ENCODE peak calls at places on chromosomes 12 and 14, in six cellular contexts. T is breast epithelium, M is transverse colon, I is HL-60, L is K562, H is GM23338. P is an unnamed sample.

GRCh38 chr12:124847675-124848074 is 16.0 kb downstream of the SCARB1 start:
- DNase-seq in M (no peak), H (no peak), L (no peak), T (peak; percentile 73), I (no peak), P (no peak)

GRCh38 chr12:95205685-95206084 is 11.6 kb downstream of the FGD6 start:
- DNase-seq in T (peak; percentile 40), L (no peak), I (no peak), M (no peak), H (peak; percentile 47), P (no peak)

GRCh38 chr12:28265435-28266042 is 75.3 kb downstream of the CCDC91 start:
- DNase-seq in H (no peak), T (no peak), L (no peak), M (no peak), I (no peak), P (no peak)

GRCh38 chr12:6700646-6701051 is at the start of gene PIANP:
- DNase-seq in L (peak; percentile 59), H (peak; percentile 58), M (peak; percentile 48), T (peak; percentile 26), I (no peak), P (peak; percentile 86)

GRCh38 chr12:12240671-12241345 is 26.0 kb downstream of the LRP6 start:
- DNase-seq in I (no peak), M (no peak), T (no peak), L (no peak), H (no peak), P (no peak)

GRCh38 chr12:18983854-18984253 is 145.7 kb upstream of the PLEKHA5 start:
- DNase-seq in I (no peak), M (no peak), T (no peak), H (no peak), L (no peak), P (no peak)

GRCh38 chr14:22268875-22269274 is 320.1 kb downstream of the DAD1 start:
- DNase-seq in L (no peak), T (no peak), I (no peak), H (no peak), M (no peak), P (no peak)

GRCh38 chr14:98182385-98183055 is 1089.5 kb downstream of the BCL11B start:
- DNase-seq in L (no peak), I (no peak), T (no peak), H (no peak), M (no peak), P (no peak)

GRCh38 chr12:46524778-46525177 is 152.2 kb upstream of the SLC38A2 start:
- DNase-seq in I (no peak), T (peak; percentile 49), M (peak; percentile 75), H (peak; percentile 21), L (no peak), P (no peak)

GRCh38 chr14:68598621-68599447 is 194.0 kb downstream of the ZFP36L1 start:
- DNase-seq in I (peak; percentile 75), L (no peak), T (peak; percentile 62), H (no peak), M (peak; percentile 66), P (peak; percentile 86)

GRCh38 chr14:45085004-45085403 is 1.1 kb downstream of the PRPF39 start:
- DNase-seq in H (no peak), I (no peak), T (no peak), M (no peak), L (no peak), P (no peak)

GRCh38 chr14:68910540-68910939 is 68.6 kb downstream of the ACTN1 start:
- DNase-seq in H (no peak), L (no peak), M (no peak), I (no peak), T (no peak), P (no peak)

GRCh38 chr12:114780746-114781399 is 96.9 kb upstream of the TBX3 start:
- DNase-seq in L (no peak), M (no peak), I (no peak), T (no peak), H (no peak), P (no peak)

GRCh38 chr14:56416213-56416612 is 163.4 kb upstream of the TMEM260 start:
- DNase-seq in L (no peak), T (no peak), H (no peak), I (no peak), M (no peak), P (no peak)

GRCh38 chr14:56414231-56414630 is 165.4 kb upstream of the TMEM260 start:
- DNase-seq in L (no peak), I (no peak), H (no peak), T (no peak), M (no peak), P (no peak)

GRCh38 chr14:56417173-56417572 is 162.4 kb upstream of the TMEM260 start:
- DNase-seq in M (no peak), T (no peak), L (no peak), H (no peak), I (no peak), P (no peak)

GRCh38 chr14:56413721-56414120 is 165.9 kb upstream of the TMEM260 start:
- DNase-seq in H (no peak), M (no peak), I (no peak), L (no peak), T (no peak), P (no peak)

DNA sequence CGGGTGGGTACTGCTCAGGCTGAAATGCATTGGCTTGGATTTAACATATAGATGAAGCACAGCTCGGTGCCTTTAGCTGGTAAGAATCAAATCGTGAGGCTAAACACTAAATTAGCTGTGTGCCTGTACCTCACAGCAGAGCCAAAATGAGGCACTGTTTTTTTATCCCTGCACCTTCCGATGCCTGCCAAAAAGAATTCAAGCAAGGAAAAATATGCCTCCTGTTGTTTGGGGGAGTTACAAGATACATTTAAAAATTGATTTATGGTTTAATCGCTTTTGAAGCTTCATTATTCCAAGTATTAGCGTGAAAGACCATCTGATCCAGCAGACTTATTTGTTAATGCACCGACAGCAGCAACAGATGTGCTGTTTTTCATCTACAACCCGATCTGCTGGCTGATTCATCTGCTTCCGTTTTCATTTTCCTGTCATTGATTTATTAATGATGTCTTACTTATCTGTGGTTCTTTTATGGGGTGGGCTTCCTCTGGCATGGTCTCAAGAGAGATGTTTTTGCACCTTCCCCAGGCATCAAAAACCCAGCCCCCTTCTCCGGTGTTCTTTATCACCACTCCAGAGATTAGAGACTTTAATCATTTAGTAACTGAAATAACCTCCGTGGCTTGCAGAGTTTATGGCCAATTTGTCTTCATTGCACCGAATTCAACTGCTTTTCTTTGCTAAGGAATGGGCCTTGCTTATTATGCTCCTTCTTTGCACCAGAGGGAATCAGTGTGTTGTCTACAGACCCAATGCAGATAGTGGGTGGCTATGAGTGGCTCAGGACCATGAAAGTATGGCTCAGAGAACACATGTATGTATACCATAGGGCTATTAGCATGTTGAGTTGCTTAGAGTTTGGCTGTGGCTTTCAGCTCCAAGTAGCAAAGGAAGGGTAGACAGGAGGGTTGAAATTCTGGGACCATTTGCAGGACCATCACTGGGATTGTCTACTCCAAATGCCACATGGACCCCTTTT is 166.9 kb upstream of the TMEM260 start:
- DNase-seq in I (no peak), H (no peak), T (no peak), M (no peak), L (no peak), P (no peak)
- TF ChIP-seq POLR2AphosphoS5 in I (no peak), H (no peak), T (no peak), M (no peak), L (no peak), P (no peak)

GRCh38 chr14:105481886-105482454 is 4.7 kb upstream of the CRIP1 start:
- DNase-seq in I (peak; percentile 95), L (peak; percentile 65), M (peak; percentile 96), T (peak; percentile 97), H (peak; percentile 95), P (peak; percentile 96)
- H3K4me3 ChIP-seq in I (no peak overlapping the region), L (no peak overlapping the region), M (peak overlapping the region; percentile 44), T (peak overlapping the region; percentile 67), H (peak overlapping the region; percentile 42), P (no peak overlapping the region)

GRCh38 chr14:64692597-64693350 is 11.4 kb upstream of the PLEKHG3 start:
- DNase-seq in I (no peak), T (peak; percentile 11), L (no peak), M (peak; percentile 68), H (no peak), P (no peak)

GRCh38 chr14:64693766-64694165 is 10.5 kb upstream of the PLEKHG3 start:
- DNase-seq in L (no peak), T (no peak), H (no peak), I (no peak), M (no peak), P (no peak)

GRCh38 chr14:64698899-64699298 is 5.3 kb upstream of the PLEKHG3 start:
- DNase-seq in I (peak; percentile 75), M (peak; percentile 80), L (no peak), H (no peak), T (peak; percentile 15), P (no peak)

GRCh38 chr14:64695071-64695470 is 9.2 kb upstream of the PLEKHG3 start:
- DNase-seq in I (no peak), M (no peak), T (no peak), L (no peak), H (no peak), P (no peak)

DNA sequence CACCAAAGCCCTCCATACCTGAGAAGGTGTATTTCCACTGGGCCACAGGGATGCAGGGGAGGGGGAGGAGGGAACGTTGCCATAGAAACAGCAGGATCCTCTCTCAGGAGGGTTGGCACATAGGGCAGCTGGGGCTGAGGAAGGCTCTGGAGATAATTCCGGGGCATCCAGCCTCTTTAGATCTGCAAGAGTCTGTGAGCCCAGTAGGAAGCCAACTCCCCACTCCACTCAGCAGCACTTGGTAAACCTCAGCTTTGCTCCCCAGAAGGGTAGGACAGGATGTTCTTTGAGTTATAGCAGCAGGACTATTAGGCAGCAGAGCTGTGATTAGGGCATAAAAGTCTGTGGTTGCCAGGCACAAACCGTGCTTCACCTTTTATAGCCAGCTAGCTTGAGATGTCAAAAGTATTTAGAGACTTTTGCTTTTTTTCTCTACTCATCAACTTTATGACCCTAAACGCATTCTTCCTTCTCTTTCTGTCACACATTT is 7.8 kb upstream of the PLEKHG3 start:
- DNase-seq in M (peak; percentile 70), L (no peak), T (no peak), H (peak; percentile 50), I (no peak), P (no peak)
- TF ChIP-seq POLR2AphosphoS5 in M (no peak), L (no peak), T (no peak), H (no peak), I (no peak), P (peak; percentile 39)

GRCh38 chr12:54220092-54220557 is 31.3 kb upstream of the SMUG1 start:
- DNase-seq in H (peak; percentile 82), T (peak; percentile 40), M (peak; percentile 70), L (peak; percentile 75), I (peak; percentile 55), P (no peak)
- H3K4me3 ChIP-seq in H (no peak overlapping the region), T (no peak overlapping the region), M (no peak overlapping the region), L (no peak overlapping the region), I (no peak overlapping the region), P (no peak overlapping the region)

P was measured in spleen.